ENCODE peak calls at places on chromosomes 6 and 20, in six cellular contexts. H, I, B, S, E and M are unnamed samples.

GRCh38 chr20:64238851-64239387 is 16.6 kb upstream of the PCMTD2 start:
- DNase-seq in S (no peak), E (peak), I (no peak), B (no peak), H (no peak), M (no peak)

GRCh38 chr20:46040902-46041535 is 12.0 kb downstream of the SLC12A5 start:
- DNase-seq in H (no peak), E (peak), S (no peak), I (no peak), B (peak), M (no peak)

GRCh38 chr6:170150590-170150945 is 140.3 kb downstream of the DLL1 start:
- DNase-seq in B (no peak), S (no peak), I (no peak), H (no peak), E (no peak), M (no peak)

GRCh38 chr20:20237093-20237959 is 130.6 kb upstream of the INSM1 start:
- DNase-seq in I (no peak), B (peak), H (peak), E (peak), S (peak), M (no peak)

GRCh38 chr6:160247457-160247883 is 11.2 kb downstream of the SLC22A2 start:
- DNase-seq in S (no peak), I (peak), E (no peak), H (no peak), B (no peak), M (no peak)

GRCh38 chr6:155366325-155366724 is 52.0 kb upstream of the TFB1M start:
- DNase-seq in E (no peak), I (no peak), S (no peak), H (no peak), B (no peak), M (no peak)

GRCh38 chr6:149235130-149235561 is 82.4 kb upstream of the TAB2 start:
- DNase-seq in I (peak), B (peak), H (no peak), E (peak), S (no peak), M (peak)

GRCh38 chr6:168060521-168060931 is 18.5 kb downstream of the FRMD1 start:
- DNase-seq in S (peak), B (peak), I (no peak), H (peak), E (peak), M (peak)

GRCh38 chr6:24972551-24972950 is 36.8 kb upstream of the RIPOR2 start:
- DNase-seq in E (no peak), B (no peak), H (no peak), S (no peak), I (no peak), M (no peak)

GRCh38 chr6:139145661-139146060 is 10.8 kb downstream of the HECA start:
- DNase-seq in B (no peak), I (no peak), H (no peak), S (no peak), E (no peak), M (no peak)

GRCh38 chr6:14655990-14656640 is 538.5 kb downstream of the CD83 start:
- DNase-seq in B (no peak), H (no peak), I (no peak), S (no peak), E (no peak), M (no peak)

GRCh38 chr20:41118632-41119031 is 18.7 kb upstream of the PLCG1 start:
- DNase-seq in S (no peak), I (no peak), H (no peak), E (no peak), B (peak), M (no peak)

GRCh38 chr6:166343157-166343502 is 785 bp upstream of the SFT2D1 start:
- DNase-seq in B (no peak), H (no peak), S (no peak), I (no peak), E (no peak), M (no peak)

GRCh38 chr6:85484941-85485340 is 35.1 kb downstream of the NT5E start:
- DNase-seq in B (no peak), H (peak), E (no peak), I (no peak), S (no peak), M (no peak)

GRCh38 chr20:63850689-63851547 is 10.4 kb upstream of the ABHD16B start:
- DNase-seq in S (no peak), I (no peak), E (no peak), H (no peak), B (no peak), M (no peak)

GRCh38 chr6:106290954-106291353 is 34.6 kb downstream of the ATG5 start:
- DNase-seq in H (no peak), B (no peak), I (no peak), S (no peak), E (no peak), M (no peak)

GRCh38 chr6:167713088-167713475 is 113.6 kb upstream of the AFDN start:
- DNase-seq in I (no peak), E (no peak), B (no peak), H (no peak), S (no peak), M (no peak)

GRCh38 chr6:163984446-163984936 is 570.0 kb downstream of the QKI start:
- DNase-seq in S (no peak), I (peak), H (no peak), B (no peak), E (no peak), M (no peak)

GRCh38 chr20:38355161-38356012 is 9.1 kb downstream of the LBP start:
- DNase-seq in B (no peak), H (peak), E (no peak), S (no peak), I (no peak), M (no peak)

GRCh38 chr6:6812427-6812826 is 223.9 kb downstream of the LY86 start:
- DNase-seq in I (no peak), B (no peak), H (no peak), S (no peak), E (no peak), M (no peak)

GRCh38 chr6:34248198-34248726 is 544 bp downstream of the SMIM29 start:
- DNase-seq in B (peak), S (no peak), E (no peak), H (peak), I (no peak), M (no peak)

GRCh38 chr6:3915076-3915791 is 66.1 kb downstream of the FAM50B start:
- DNase-seq in H (no peak), B (no peak), S (no peak), E (no peak), I (no peak), M (no peak)

GRCh38 chr6:142803027-142803426 is 141.9 kb downstream of the HIVEP2 start:
- DNase-seq in E (no peak), H (no peak), I (no peak), S (no peak), B (peak), M (no peak)

GRCh38 chr6:31227143-31227542 is 44.7 kb downstream of the HLA-C start:
- DNase-seq in I (no peak), E (no peak), B (no peak), H (no peak), S (no peak), M (no peak)

GRCh38 chr20:2752631-2753455 is 47.6 kb downstream of the CPXM1 start:
- DNase-seq in H (no peak), B (peak), S (no peak), E (peak), I (no peak), M (no peak)

GRCh38 chr6:161676566-161676965 is 402.7 kb upstream of the AGPAT4 start:
- DNase-seq in S (no peak), B (no peak), I (no peak), E (no peak), H (no peak), M (no peak)

GRCh38 chr20:22805219-22805618 is 220.8 kb upstream of the FOXA2 start:
- DNase-seq in E (peak), S (no peak), B (peak), I (peak), H (no peak), M (peak)

GRCh38 chr6:157987788-157988699 is 6.4 kb downstream of the SYNJ2 start:
- DNase-seq in B (no peak), E (no peak), I (no peak), S (no peak), H (no peak), M (no peak)

GRCh38 chr6:45650527-45651135 is 272.9 kb upstream of the SUPT3H start:
- DNase-seq in H (no peak), E (no peak), B (peak), S (no peak), I (peak), M (no peak)

GRCh38 chr6:118581489-118581959 is 33.4 kb downstream of the PLN start:
- DNase-seq in I (peak), B (peak), S (no peak), H (no peak), E (no peak), M (no peak)

GRCh38 chr20:621115-621756 is 11.1 kb upstream of the TCF15 start:
- DNase-seq in H (no peak), E (no peak), I (peak), S (no peak), B (no peak), M (no peak)

GRCh38 chr6:73585566-73586415 is 65.0 kb upstream of the EEF1A1 start:
- DNase-seq in S (peak), B (peak), E (peak), I (peak), H (no peak), M (no peak)

GRCh38 chr6:28135393-28135792 is 6.3 kb upstream of the ZKSCAN8 start:
- DNase-seq in B (no peak), H (no peak), S (no peak), E (no peak), I (no peak), M (no peak)

GRCh38 chr6:135282425-135282824 is 101.3 kb downstream of the MYB start:
- DNase-seq in H (no peak), E (no peak), S (no peak), B (no peak), I (no peak), M (no peak)

GRCh38 chr6:149696904-149697303 is 21.0 kb downstream of the LATS1 start:
- DNase-seq in E (peak), S (no peak), B (peak), I (no peak), H (no peak), M (no peak)

GRCh38 chr6:75568100-75568499 is 33.6 kb upstream of the SENP6 start:
- DNase-seq in H (no peak), S (no peak), E (no peak), B (no peak), I (no peak), M (no peak)

GRCh38 chr20:35020108-35021031 is 64.7 kb downstream of the MYH7B start:
- DNase-seq in E (no peak), B (no peak), S (no peak), H (no peak), I (no peak), M (no peak)

GRCh38 chr6:149938571-149939462 is 3.0 kb upstream of the ULBP2 start:
- DNase-seq in S (no peak), E (no peak), B (no peak), H (no peak), I (no peak), M (no peak)